ENCODE peak calls at places on chromosomes 16 and 17, in ten cellular contexts. R is HS-5; F is kidney tubule cell; J is AG08396; I is stimulated activated CD8-positive, alpha-beta memory T cell treated with anti-CD3 and anti-CD28 coated beads, Interleukin-7, amount 100 ng/mL, for 1 hour; E is activated gamma-delta T cell treated with anti-CD3 and anti-CD28 coated beads, Interleukin-2, amount 50 U/mL, for 16 hours; C is substantia nigra; O is stimulated activated CD4-positive, alpha-beta T cell treated with anti-CD3 and anti-CD28 coated beads, Interleukin-1b, Interleukin-23, amount 100 ng/mL, for 48 hours; P is ACHN; L is GM13976. Y is an unnamed sample.

GRCh38 chr17:17364338-17364667 is 61.1 kb downstream of the NT5M start:
- DNase-seq in R (no peak), F (no peak), J (no peak), I (no peak), E (no peak), C (no peak), O (no peak), P (no peak), L (no peak), Y (no peak)

GRCh38 chr16:48014349-48015135 is 141.3 kb downstream of the ABCC12 start:
- DNase-seq in R (no peak), F (peak; percentile 97), J (peak; percentile 31), I (no peak), E (no peak), C (no peak), O (no peak), P (peak; percentile 93), L (no peak), Y (peak; percentile 90)

GRCh38 chr17:17792143-17792550 is 44.6 kb downstream of the SREBF1 start:
- DNase-seq in R (no peak), F (no peak), J (no peak), I (no peak), E (no peak), C (no peak), O (no peak), P (no peak), L (no peak), Y (no peak)

GRCh38 chr17:58968662-58969061 is 138.0 kb downstream of the TRIM37 start:
- DNase-seq in R (no peak), F (no peak), J (no peak), I (no peak), E (no peak), C (no peak), O (no peak), P (no peak), L (no peak), Y (no peak)

GRCh38 chr17:13544292-13544691 is 57.4 kb downstream of the HS3ST3A1 start:
- DNase-seq in R (peak; percentile 95), F (peak; percentile 71), J (peak; percentile 76), I (no peak), E (no peak), C (no peak), O (no peak), P (peak; percentile 97), L (no peak), Y (peak; percentile 99)

GRCh38 chr16:55436587-55436986 is 42.4 kb upstream of the MMP2 start:
- DNase-seq in R (no peak), F (no peak), J (no peak), I (no peak), E (no peak), C (no peak), O (no peak), P (no peak), L (no peak), Y (no peak)

GRCh38 chr16:82672676-82673075 is 45.9 kb downstream of the CDH13 start:
- DNase-seq in R (no peak), F (no peak), J (no peak), I (no peak), E (no peak), C (no peak), O (no peak), P (no peak), L (no peak), Y (no peak)

GRCh38 chr16:17585449-17586080 is 114.8 kb upstream of the XYLT1 start:
- DNase-seq in R (no peak), F (no peak), J (no peak), I (no peak), E (no peak), C (no peak), O (no peak), P (no peak), L (no peak), Y (no peak)

GRCh38 chr17:55155867-55156560 is 108.7 kb upstream of the HLF start:
- DNase-seq in R (no peak), F (no peak), J (no peak), I (no peak), E (no peak), C (no peak), O (no peak), P (no peak), L (no peak), Y (no peak)

GRCh38 chr16:50021509-50021908 is 3.5 kb upstream of the CNEP1R1 start:
- DNase-seq in R (no peak), F (no peak), J (no peak), I (no peak), E (no peak), C (no peak), O (no peak), P (no peak), L (no peak), Y (no peak)

GRCh38 chr17:39899215-39899614 is 19.2 kb downstream of the GSDMB start:
- DNase-seq in R (no peak), F (no peak), J (no peak), I (no peak), E (no peak), C (no peak), O (no peak), P (no peak), L (no peak), Y (no peak)

GRCh38 chr17:2137342-2138098 is 82.6 kb downstream of the HIC1 start:
- DNase-seq in R (no peak), F (peak; percentile 63), J (peak; percentile 74), I (no peak), E (no peak), C (no peak), O (no peak), P (peak; percentile 45), L (peak; percentile 70), Y (peak; percentile 61)

GRCh38 chr17:79984877-79985276 is 50.8 kb downstream of the TBC1D16 start:
- DNase-seq in R (no peak), F (no peak), J (no peak), I (no peak), E (no peak), C (no peak), O (no peak), P (no peak), L (no peak), Y (no peak)

GRCh38 chr17:32609085-32609484 is 122.3 kb downstream of the CDK5R1 start:
- DNase-seq in R (no peak), F (peak; percentile 76), J (no peak), I (peak; percentile 36), E (peak; percentile 43), C (no peak), O (peak; percentile 72), P (peak; percentile 63), L (peak; percentile 63), Y (peak; percentile 76)

GRCh38 chr16:8541868-8542267 is 48.4 kb downstream of the TMEM114 start:
- DNase-seq in R (no peak), F (no peak), J (no peak), I (no peak), E (no peak), C (no peak), O (no peak), P (no peak), L (no peak), Y (no peak)

GRCh38 chr16:49021136-49021535 is 260.5 kb downstream of the CBLN1 start:
- DNase-seq in R (no peak), F (peak; percentile 74), J (no peak), I (no peak), E (no peak), C (no peak), O (no peak), P (peak; percentile 39), L (no peak), Y (peak; percentile 34)

GRCh38 chr17:76682306-76682705 is 28.5 kb downstream of the MXRA7 start:
- DNase-seq in R (no peak), F (no peak), J (no peak), I (no peak), E (no peak), C (no peak), O (no peak), P (no peak), L (no peak), Y (peak; percentile 95)

GRCh38 chr17:20114466-20114865 is 105.3 kb downstream of the SPECC1 start:
- DNase-seq in R (no peak), F (no peak), J (no peak), I (no peak), E (no peak), C (no peak), O (no peak), P (no peak), L (no peak), Y (no peak)

GRCh38 chr16:55955845-55956244 is 80.7 kb upstream of the CES5A start:
- DNase-seq in R (no peak), F (no peak), J (no peak), I (no peak), E (no peak), C (no peak), O (no peak), P (no peak), L (no peak), Y (no peak)

Y was measured in A172.